ENCODE peak calls at places on chromosomes 16 and 17, in five cellular contexts. E is heart left ventricle, L is B cell, H is esophagus squamous epithelium, W is endodermal cell. I is an unnamed sample.

GRCh38 chr16:719815-720506 is 985 bp upstream of the ANTKMT start:
- DNase-seq in E (no peak), L (no peak), H (no peak), W (peak), I (no peak)

GRCh38 chr17:8922451-8922850 is 43.1 kb downstream of the PIK3R5 start:
- DNase-seq in E (no peak), L (no peak), H (no peak), W (no peak), I (no peak)

GRCh38 chr16:23564964-23565363 is 7.4 kb downstream of the UBFD1 start:
- DNase-seq in E (peak), L (no peak), H (no peak), W (no peak), I (no peak)

GRCh38 chr17:4895121-4895520 is 4.2 kb upstream of the C17orf107 start:
- DNase-seq in E (no peak), L (peak), H (no peak), W (peak), I (no peak)

GRCh38 chr16:77376358-77376757 is 58.5 kb downstream of the ADAMTS18 start:
- DNase-seq in E (no peak), L (no peak), H (no peak), W (peak), I (peak)

GRCh38 chr16:51382940-51383339 is 231.9 kb upstream of the SALL1 start:
- DNase-seq in E (no peak), L (no peak), H (no peak), W (peak), I (no peak)

GRCh38 chr17:48545022-48545376 is at the start of gene HOXB2:
- DNase-seq in E (peak), L (no peak), H (no peak), W (peak), I (no peak)

GRCh38 chr17:58302919-58303551 is 22.3 kb upstream of the MPO start:
- DNase-seq in E (no peak), L (peak), H (no peak), W (peak), I (no peak)

GRCh38 chr16:27174007-27174406 is 29.3 kb upstream of the KDM8 start:
- DNase-seq in E (no peak), L (peak), H (no peak), W (no peak), I (no peak)

GRCh38 chr17:43940630-43941029 is 1.6 kb downstream of the PPY start:
- DNase-seq in E (peak), L (no peak), H (no peak), W (peak), I (no peak)

GRCh38 chr16:73020409-73020884 is 27.5 kb downstream of the ZFHX3 start:
- DNase-seq in E (peak), L (no peak), H (no peak), W (peak), I (no peak)

GRCh38 chr17:20995873-20996723 is 46.7 kb downstream of the USP22 start:
- DNase-seq in E (no peak), L (no peak), H (no peak), W (peak), I (no peak)

GRCh38 chr17:42531455-42532354 is 4.3 kb upstream of the NAGLU start:
- DNase-seq in E (peak), L (peak), H (no peak), W (peak), I (peak)

GRCh38 chr17:8105957-8106398 is 12.3 kb downstream of the ALOXE3 start:
- DNase-seq in E (no peak), L (no peak), H (no peak), W (no peak), I (no peak)

GRCh38 chr17:1047177-1047885 is 50.4 kb downstream of the TIMM22 start:
- DNase-seq in E (peak), L (no peak), H (no peak), W (peak), I (no peak)
- TF ChIP-seq CTCF in E (peak), L (no peak), H (no peak), W (no peak), I (no peak)

DNA sequence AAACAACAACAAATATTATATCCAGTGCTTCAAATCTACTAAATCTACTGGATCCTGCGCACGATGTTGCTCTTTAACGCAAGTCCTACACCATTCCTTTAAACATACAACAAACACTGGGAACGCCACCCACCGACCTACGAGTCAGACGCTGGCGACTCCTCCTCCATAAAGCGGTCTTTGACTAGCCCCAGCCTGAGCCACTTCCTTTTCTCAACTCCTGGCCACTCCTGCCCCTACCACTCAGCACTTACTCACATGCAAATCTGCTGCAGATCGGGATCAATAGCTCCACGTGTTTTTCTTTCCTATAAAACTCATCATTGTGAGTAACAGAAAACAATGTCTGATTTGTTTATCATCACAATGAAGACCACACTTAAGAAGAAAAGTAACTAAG is 32.8 kb upstream of the MNT start:
- DNase-seq in E (no peak), L (no peak), H (no peak), W (no peak), I (no peak)
- TF ChIP-seq CTCF in E (no peak), L (no peak), H (no peak), W (no peak), I (no peak)

GRCh38 chr16:81149614-81150013 is 53.4 kb upstream of the GCSH start:
- DNase-seq in E (no peak), L (no peak), H (no peak), W (no peak), I (no peak)
- TF ChIP-seq CTCF in E (no peak), L (no peak), H (no peak), W (no peak), I (no peak)

DNA sequence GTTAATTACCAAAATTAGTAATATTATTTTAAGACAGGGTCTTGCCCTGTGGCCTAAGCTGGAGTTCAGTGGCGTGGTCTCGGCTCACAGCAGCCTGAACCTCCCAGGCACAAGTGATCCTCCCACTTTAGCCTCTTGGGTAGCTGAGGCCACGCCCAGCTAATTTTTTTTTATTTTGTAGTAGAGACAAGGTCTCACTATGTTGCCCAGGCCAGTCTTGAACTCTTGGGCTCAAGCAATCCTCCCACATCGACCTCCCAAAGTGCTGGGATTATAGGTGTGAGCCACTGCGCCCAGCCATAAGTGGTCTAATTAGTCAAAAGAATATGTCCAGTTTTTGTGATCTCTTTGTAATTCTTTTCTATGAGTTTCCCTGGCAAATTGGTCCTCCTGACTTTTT is 12.0 kb upstream of the CFDP1 start:
- DNase-seq in E (no peak), L (no peak), H (no peak), W (no peak), I (no peak)
- TF ChIP-seq CTCF in E (no peak), L (no peak), H (no peak), W (no peak), I (no peak)

GRCh38 chr16:68825427-68825826 is 17.9 kb upstream of the TANGO6 start:
- DNase-seq in E (no peak), L (no peak), H (no peak), W (no peak), I (no peak)
- TF ChIP-seq CTCF in E (no peak), L (no peak), H (no peak), W (peak), I (no peak)

GRCh38 chr16:5027575-5028235 is 6.0 kb downstream of the NAGPA start:
- DNase-seq in E (no peak), L (peak), H (no peak), W (no peak), I (no peak)

GRCh38 chr16:5026664-5027063 is 7.1 kb downstream of the NAGPA start:
- DNase-seq in E (no peak), L (no peak), H (no peak), W (no peak), I (no peak)

GRCh38 chr16:5027086-5027485 is 6.6 kb downstream of the NAGPA start:
- DNase-seq in E (no peak), L (no peak), H (no peak), W (no peak), I (no peak)

GRCh38 chr16:5024632-5025031 is 9.1 kb downstream of the NAGPA start:
- DNase-seq in E (no peak), L (no peak), H (no peak), W (no peak), I (no peak)

DNA sequence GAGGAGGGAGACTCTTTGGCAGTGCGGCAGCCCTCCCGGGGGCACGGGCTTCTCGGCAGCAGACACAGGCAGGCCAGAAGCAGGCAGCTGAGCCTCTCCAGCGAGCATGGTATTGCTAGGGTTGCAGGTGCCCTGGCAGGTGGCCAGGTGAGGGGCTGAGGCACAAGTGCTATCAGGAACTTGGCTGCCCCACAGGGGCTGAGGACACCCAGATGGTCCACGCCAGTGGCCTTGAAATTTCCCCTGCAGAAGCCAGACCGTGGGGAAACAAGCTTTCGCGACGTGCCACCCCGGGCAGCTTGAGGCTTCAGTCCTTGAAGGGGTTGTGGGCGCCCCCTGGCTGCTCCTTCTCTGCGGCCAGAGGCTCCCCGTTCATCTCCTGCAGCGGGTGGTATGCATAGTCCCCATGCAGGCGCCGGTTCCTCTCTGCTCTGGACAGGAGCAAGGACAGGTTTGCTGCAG is 8.5 kb downstream of the NAGPA start:
- DNase-seq in E (peak), L (no peak), H (no peak), W (peak), I (no peak)
- TF ChIP-seq CTCF in E (peak), L (no peak), H (no peak), W (peak), I (peak)

GRCh38 chr16:82439678-82440293 is 187.0 kb upstream of the CDH13 start:
- DNase-seq in E (no peak), L (no peak), H (no peak), W (peak), I (peak)
- TF ChIP-seq CTCF in E (peak), L (no peak), H (no peak), W (peak), I (no peak)

GRCh38 chr17:79612468-79613194 is 1.8 kb upstream of the RBFOX3 start:
- DNase-seq in E (no peak), L (no peak), H (no peak), W (peak), I (peak)
- TF ChIP-seq CTCF in E (peak), L (peak), H (peak), W (peak), I (peak)

GRCh38 chr17:65488665-65489064 is 72.8 kb downstream of the AXIN2 start:
- DNase-seq in E (no peak), L (no peak), H (no peak), W (no peak), I (no peak)
- TF ChIP-seq CTCF in E (no peak), L (no peak), H (no peak), W (no peak), I (no peak)